ENCODE peak calls at places on chromosomes 1 and 21, in six cellular contexts. D is DMS153; L is activated naive CD4-positive, alpha-beta T cell; B is stimulated activated CD8-positive, alpha-beta memory T cell treated with anti-CD3 and anti-CD28 coated beads, Interleukin-4, amount 100 ng/mL, for 24 hours; T is GM04504; E is activated CD4-positive, alpha-beta T cell treated with anti-CD3 and anti-CD28 coated beads, Interleukin-2, amount 50 U/mL, for 24 hours. H is an unnamed sample.

GRCh38 chr1:178262101-178262500 is 168.2 kb downstream of the RASAL2 start:
- DNase-seq in E (no peak), L (no peak), T (no peak), B (no peak), D (peak; percentile 9), H (no peak)

GRCh38 chr1:156140879-156141707 is 12.3 kb upstream of the SEMA4A start:
- DNase-seq in D (no peak), E (no peak), B (no peak), T (no peak), L (no peak), H (no peak)

GRCh38 chr1:116167625-116168276 is 56.6 kb downstream of the MAB21L3 start:
- DNase-seq in E (no peak), D (no peak), T (no peak), L (no peak), B (no peak), H (no peak)

GRCh38 chr1:63148825-63149645 is 173.3 kb upstream of the FOXD3 start:
- DNase-seq in B (no peak), E (no peak), D (peak; percentile 31), L (no peak), T (peak; percentile 10), H (peak; percentile 44)

GRCh38 chr1:48668339-48668738 is 108.4 kb downstream of the BEND5 start:
- DNase-seq in T (no peak), E (no peak), B (no peak), L (no peak), D (no peak), H (no peak)

GRCh38 chr1:232707142-232707541 is 77.2 kb upstream of the SIPA1L2 start:
- DNase-seq in L (no peak), E (no peak), T (no peak), D (no peak), B (no peak), H (peak; percentile 25)

GRCh38 chr1:91124290-91124975 is 102.6 kb upstream of the ZNF644 start:
- DNase-seq in D (no peak), L (no peak), E (no peak), T (no peak), B (no peak), H (no peak)

GRCh38 chr21:39111928-39112327 is 71.3 kb downstream of the PSMG1 start:
- DNase-seq in E (no peak), D (no peak), T (no peak), B (no peak), L (no peak), H (no peak)

GRCh38 chr1:206911064-206911663 is 10.6 kb downstream of the FCMR start:
- DNase-seq in B (no peak), E (no peak), D (peak; percentile 49), T (peak; percentile 60), L (no peak), H (peak; percentile 43)

GRCh38 chr1:23010734-23011449 is 4.8 kb downstream of the TEX46 start:
- DNase-seq in T (peak; percentile 66), L (no peak), B (no peak), E (no peak), D (no peak), H (no peak)

GRCh38 chr1:17046043-17046657 is 7.7 kb downstream of the SDHB start:
- DNase-seq in D (peak; percentile 5), T (no peak), E (no peak), B (no peak), L (no peak), H (peak; percentile 61)

GRCh38 chr1:152442765-152443164 is 28.7 kb upstream of the CRNN start:
- DNase-seq in L (no peak), B (no peak), T (no peak), D (no peak), E (no peak), H (no peak)